ENCODE peak calls at places on chromosomes 13 and 19, in six cellular contexts. One of them, this sample, is unnamed.

GRCh38 chr19:54191671-54192453 is 754 bp downstream of the TSEN34 start:
- DNase-seq in K562: no peak
- DNase-seq in endothelial cell: no peak
- DNase-seq in transverse colon: no peak
- DNase-seq in AG04450: no peak
- DNase-seq in cardiac muscle cell: no peak
- DNase-seq in this sample: no peak

GRCh38 chr13:72986197-72986596 is 72.6 kb upstream of the KLF5 start:
- DNase-seq in K562: no peak
- DNase-seq in endothelial cell: no peak
- DNase-seq in transverse colon: no peak
- DNase-seq in AG04450: no peak
- DNase-seq in cardiac muscle cell: no peak
- DNase-seq in this sample: no peak

GRCh38 chr19:30752876-30753275 is 380.7 kb downstream of the ZNF536 start:
- DNase-seq in K562: no peak
- DNase-seq in endothelial cell: no peak
- DNase-seq in transverse colon: no peak
- DNase-seq in AG04450: no peak
- DNase-seq in cardiac muscle cell: no peak
- DNase-seq in this sample: no peak

GRCh38 chr13:21101865-21102576 is 40.6 kb upstream of the LATS2 start:
- DNase-seq in K562: no peak
- DNase-seq in endothelial cell: no peak
- DNase-seq in transverse colon: no peak
- DNase-seq in AG04450: no peak
- DNase-seq in cardiac muscle cell: no peak
- DNase-seq in this sample: no peak

GRCh38 chr19:39828015-39828633 is 5.8 kb downstream of the DYRK1B start:
- DNase-seq in K562: no peak
- DNase-seq in endothelial cell: no peak
- DNase-seq in transverse colon: peak; percentile 38
- DNase-seq in AG04450: no peak
- DNase-seq in cardiac muscle cell: no peak
- DNase-seq in this sample: no peak

GRCh38 chr19:42066075-42066754 is 3.8 kb downstream of the GRIK5 start:
- DNase-seq in K562: peak; percentile 75
- DNase-seq in endothelial cell: no peak
- DNase-seq in transverse colon: no peak
- DNase-seq in AG04450: no peak
- DNase-seq in cardiac muscle cell: no peak
- DNase-seq in this sample: no peak

GRCh38 chr13:32624441-32624840 is 38.2 kb downstream of the PDS5B start:
- DNase-seq in K562: no peak
- DNase-seq in endothelial cell: no peak
- DNase-seq in transverse colon: no peak
- DNase-seq in AG04450: no peak
- DNase-seq in cardiac muscle cell: no peak
- DNase-seq in this sample: no peak

GRCh38 chr19:32318884-32319520 is 26.4 kb upstream of the ZNF507 start:
- DNase-seq in K562: peak; percentile 50
- DNase-seq in endothelial cell: peak; percentile 53
- DNase-seq in transverse colon: no peak
- DNase-seq in AG04450: no peak
- DNase-seq in cardiac muscle cell: peak; percentile 42
- DNase-seq in this sample: peak; percentile 34

GRCh38 chr13:83184819-83185218 is 697.5 kb downstream of the SLITRK1 start:
- DNase-seq in K562: no peak
- DNase-seq in endothelial cell: no peak
- DNase-seq in transverse colon: no peak
- DNase-seq in AG04450: peak; percentile 21
- DNase-seq in cardiac muscle cell: no peak
- DNase-seq in this sample: no peak

GRCh38 chr13:105097501-105097900 is 1438.0 kb downstream of the EFNB2 start:
- DNase-seq in K562: no peak
- DNase-seq in endothelial cell: no peak
- DNase-seq in transverse colon: no peak
- DNase-seq in AG04450: no peak
- DNase-seq in cardiac muscle cell: no peak
- DNase-seq in this sample: no peak

GRCh38 chr19:7857727-7858701 is 16.2 kb downstream of the PRR36 start:
- DNase-seq in K562: peak; percentile 84
- DNase-seq in endothelial cell: peak; percentile 50
- DNase-seq in transverse colon: no peak
- DNase-seq in AG04450: no peak
- DNase-seq in cardiac muscle cell: peak; percentile 63
- DNase-seq in this sample: no peak

GRCh38 chr19:53463263-53463662 is 4.3 kb upstream of the ZNF813 start:
- DNase-seq in K562: peak; percentile 46
- DNase-seq in endothelial cell: peak; percentile 26
- DNase-seq in transverse colon: peak; percentile 15
- DNase-seq in AG04450: no peak
- DNase-seq in cardiac muscle cell: peak; percentile 12
- DNase-seq in this sample: no peak

GRCh38 chr13:99442273-99442895 is 58.9 kb upstream of the TM9SF2 start:
- DNase-seq in K562: peak; percentile 32
- DNase-seq in endothelial cell: peak; percentile 42
- DNase-seq in transverse colon: peak; percentile 47
- DNase-seq in AG04450: no peak
- DNase-seq in cardiac muscle cell: peak; percentile 67
- DNase-seq in this sample: no peak

GRCh38 chr13:102960959-102961358 is 105.3 kb downstream of the SLC10A2 start:
- DNase-seq in K562: no peak
- DNase-seq in endothelial cell: no peak
- DNase-seq in transverse colon: no peak
- DNase-seq in AG04450: no peak
- DNase-seq in cardiac muscle cell: no peak
- DNase-seq in this sample: no peak

GRCh38 chr13:42355841-42356575 is 84.1 kb downstream of the AKAP11 start:
- DNase-seq in K562: no peak
- DNase-seq in endothelial cell: no peak
- DNase-seq in transverse colon: no peak
- DNase-seq in AG04450: no peak
- DNase-seq in cardiac muscle cell: no peak
- DNase-seq in this sample: no peak

GRCh38 chr13:44013666-44014291 is 134.1 kb downstream of the LACC1 start:
- DNase-seq in K562: no peak
- DNase-seq in endothelial cell: no peak
- DNase-seq in transverse colon: no peak
- DNase-seq in AG04450: peak; percentile 18
- DNase-seq in cardiac muscle cell: no peak
- DNase-seq in this sample: no peak

GRCh38 chr13:44014501-44014900 is 134.8 kb downstream of the LACC1 start:
- DNase-seq in K562: no peak
- DNase-seq in endothelial cell: no peak
- DNase-seq in transverse colon: no peak
- DNase-seq in AG04450: no peak
- DNase-seq in cardiac muscle cell: no peak
- DNase-seq in this sample: no peak

GRCh38 chr13:44017756-44018309 is 138.1 kb downstream of the LACC1 start:
- DNase-seq in K562: no peak
- DNase-seq in endothelial cell: no peak
- DNase-seq in transverse colon: no peak
- DNase-seq in AG04450: no peak
- DNase-seq in cardiac muscle cell: no peak
- DNase-seq in this sample: no peak

GRCh38 chr13:44015133-44015532 is 135.4 kb downstream of the LACC1 start:
- DNase-seq in K562: no peak
- DNase-seq in endothelial cell: no peak
- DNase-seq in transverse colon: no peak
- DNase-seq in AG04450: no peak
- DNase-seq in cardiac muscle cell: no peak
- DNase-seq in this sample: no peak

DNA sequence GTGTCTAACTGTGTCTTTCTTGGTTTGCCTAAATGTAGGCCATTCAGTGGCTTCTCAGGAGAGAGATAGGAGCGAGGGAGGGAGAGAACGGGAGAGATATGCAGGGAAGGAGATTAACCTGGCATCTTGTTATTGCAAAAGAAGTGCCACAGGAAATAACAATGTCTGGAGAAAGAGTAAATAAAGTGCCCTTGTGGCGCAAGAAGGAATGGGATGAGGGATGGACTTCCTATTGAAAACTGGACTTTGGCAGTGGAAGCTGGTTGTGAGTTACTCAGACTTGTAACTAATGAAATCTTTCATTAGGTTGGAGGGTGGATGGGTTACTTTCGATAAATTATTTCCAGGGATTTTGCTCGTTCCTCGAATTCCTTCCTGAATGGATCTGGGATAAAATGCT is 136.1 kb downstream of the LACC1 start:
- DNase-seq in K562: no peak
- DNase-seq in endothelial cell: no peak
- DNase-seq in transverse colon: no peak
- DNase-seq in AG04450: no peak
- DNase-seq in cardiac muscle cell: no peak
- DNase-seq in this sample: no peak
- TF ChIP-seq CTCF in K562: no peak
- TF ChIP-seq CTCF in endothelial cell: no peak
- TF ChIP-seq CTCF in transverse colon: no peak
- TF ChIP-seq CTCF in AG04450: no peak
- TF ChIP-seq CTCF in cardiac muscle cell: no peak
- TF ChIP-seq CTCF in this sample: no peak

GRCh38 chr13:37690361-37690760 is 91.8 kb upstream of the POSTN start:
- DNase-seq in K562: no peak
- DNase-seq in endothelial cell: no peak
- DNase-seq in transverse colon: no peak
- DNase-seq in AG04450: no peak
- DNase-seq in cardiac muscle cell: no peak
- DNase-seq in this sample: no peak

GRCh38 chr13:37700887-37701286 is 102.3 kb upstream of the POSTN start:
- DNase-seq in K562: no peak
- DNase-seq in endothelial cell: no peak
- DNase-seq in transverse colon: no peak
- DNase-seq in AG04450: no peak
- DNase-seq in cardiac muscle cell: no peak
- DNase-seq in this sample: no peak

DNA sequence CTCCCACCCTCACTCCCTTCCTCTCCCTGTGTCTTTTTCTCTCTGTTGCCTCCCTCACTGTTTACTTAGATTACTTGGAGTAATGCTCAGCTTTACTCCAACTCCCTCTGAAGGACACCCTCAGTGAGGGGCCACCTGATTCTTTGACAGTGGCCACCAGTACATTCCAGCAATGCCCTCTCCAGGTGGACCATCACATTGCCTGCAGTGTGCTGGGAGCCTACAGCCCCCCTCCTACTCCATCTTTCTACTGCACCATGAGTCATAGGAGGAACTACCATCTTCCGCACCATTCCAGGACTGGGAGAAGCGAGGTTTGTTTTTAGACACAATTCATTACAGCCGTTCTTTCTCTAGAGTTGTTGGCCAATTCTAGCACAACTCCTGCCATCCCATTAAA is 96.6 kb upstream of the POSTN start:
- DNase-seq in K562: no peak
- DNase-seq in endothelial cell: no peak
- DNase-seq in transverse colon: no peak
- DNase-seq in AG04450: no peak
- DNase-seq in cardiac muscle cell: no peak
- DNase-seq in this sample: no peak
- TF ChIP-seq CTCF in K562: no peak
- TF ChIP-seq CTCF in endothelial cell: no peak
- TF ChIP-seq CTCF in transverse colon: no peak
- TF ChIP-seq CTCF in AG04450: no peak
- TF ChIP-seq CTCF in cardiac muscle cell: no peak
- TF ChIP-seq CTCF in this sample: no peak

GRCh38 chr19:35959040-35959967 is 23.1 kb downstream of the LRFN3 start:
- DNase-seq in K562: no peak
- DNase-seq in endothelial cell: peak; percentile 35
- DNase-seq in transverse colon: peak; percentile 56
- DNase-seq in AG04450: no peak
- DNase-seq in cardiac muscle cell: no peak
- DNase-seq in this sample: no peak
- TF ChIP-seq CTCF in K562: peak; percentile 20
- TF ChIP-seq CTCF in endothelial cell: no peak
- TF ChIP-seq CTCF in transverse colon: peak; percentile 19
- TF ChIP-seq CTCF in AG04450: peak; percentile 22
- TF ChIP-seq CTCF in cardiac muscle cell: peak; percentile 36
- TF ChIP-seq CTCF in this sample: no peak

DNA sequence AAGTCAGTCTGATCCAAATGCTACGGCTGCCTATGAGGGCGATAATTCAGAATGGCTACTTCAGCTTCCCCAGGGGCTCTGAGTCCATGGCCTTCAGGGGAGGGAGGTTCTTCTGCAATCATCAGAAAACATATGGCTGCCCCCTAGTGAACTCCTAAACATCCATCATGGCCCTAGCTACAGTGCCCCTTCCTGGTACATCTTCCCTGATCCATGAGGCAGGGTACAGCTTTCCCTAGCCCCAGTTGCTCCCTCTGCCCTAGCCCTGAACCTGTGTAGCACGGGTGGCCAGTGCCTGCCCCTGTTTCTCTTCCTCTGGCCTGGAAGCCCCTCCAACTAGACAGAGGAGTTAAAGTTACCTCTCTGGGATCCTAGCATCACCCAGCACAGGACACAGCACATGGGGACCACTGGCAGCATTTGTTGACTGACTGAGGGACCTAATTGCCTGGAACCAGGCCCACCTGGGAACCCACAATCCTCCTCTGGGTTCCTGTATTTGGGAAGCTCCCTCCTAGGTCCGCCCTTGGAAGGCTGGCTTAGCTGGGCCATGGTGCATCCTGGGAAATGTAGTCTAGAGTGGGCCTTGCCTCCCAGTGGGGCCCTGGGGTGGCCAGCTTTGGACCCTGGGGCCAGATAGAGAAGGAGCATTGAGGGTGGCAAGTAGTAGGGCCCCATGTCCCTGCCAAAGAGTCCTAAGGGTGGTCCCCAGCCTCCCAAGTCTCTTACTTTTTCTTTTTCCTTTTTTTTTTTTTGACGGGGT is 17.7 kb upstream of the SEMA6B start:
- DNase-seq in K562: peak; percentile 66
- DNase-seq in endothelial cell: no peak
- DNase-seq in transverse colon: no peak
- DNase-seq in AG04450: no peak
- DNase-seq in cardiac muscle cell: no peak
- DNase-seq in this sample: no peak
- TF ChIP-seq CTCF in K562: no peak
- TF ChIP-seq CTCF in endothelial cell: no peak
- TF ChIP-seq CTCF in transverse colon: no peak
- TF ChIP-seq CTCF in AG04450: no peak
- TF ChIP-seq CTCF in cardiac muscle cell: no peak
- TF ChIP-seq CTCF in this sample: no peak

GRCh38 chr19:38478273-38478971 is 44.9 kb downstream of the RYR1 start:
- DNase-seq in K562: peak; percentile 68
- DNase-seq in endothelial cell: peak; percentile 43
- DNase-seq in transverse colon: no peak
- DNase-seq in AG04450: no peak
- DNase-seq in cardiac muscle cell: peak; percentile 4
- DNase-seq in this sample: no peak
- TF ChIP-seq CTCF in K562: peak; percentile 73
- TF ChIP-seq CTCF in endothelial cell: peak; percentile 24
- TF ChIP-seq CTCF in transverse colon: no peak
- TF ChIP-seq CTCF in AG04450: peak; percentile 10
- TF ChIP-seq CTCF in cardiac muscle cell: peak; percentile 7
- TF ChIP-seq CTCF in this sample: no peak

GRCh38 chr19:43430142-43430710 is 15.5 kb downstream of the TEX101 start:
- DNase-seq in K562: no peak
- DNase-seq in endothelial cell: peak; percentile 42
- DNase-seq in transverse colon: peak; percentile 28
- DNase-seq in AG04450: no peak
- DNase-seq in cardiac muscle cell: no peak
- DNase-seq in this sample: no peak
- TF ChIP-seq CTCF in K562: peak; percentile 19
- TF ChIP-seq CTCF in endothelial cell: peak; percentile 42
- TF ChIP-seq CTCF in transverse colon: no peak
- TF ChIP-seq CTCF in AG04450: no peak
- TF ChIP-seq CTCF in cardiac muscle cell: no peak
- TF ChIP-seq CTCF in this sample: no peak

This sample was measured in mesothelial cell of epicardium.